ENCODE peak calls at places on chromosomes 13 and 19, in ten cellular contexts. Y is stimulated activated CD8-positive, alpha-beta memory T cell treated with anti-CD3 and anti-CD28 coated beads, Interleukin-4, amount 100 ng/mL, for 24 hours; V is fibroblast of lung; H is endothelial cell of umbilical vein; N is activated CD8-positive, alpha-beta T cell treated with anti-CD3 and anti-CD28 coated beads, Interleukin-2, amount 10 ng/mL, durations not matched to agents 7 days and 5 days; G is astrocyte; I is ecto neural progenitor cell; K is COR-L47; F is T-helper 1 cell; X is NCI-H187. E is an unnamed sample.
A peak's percentile ranks its signal among the peaks of the same experiment; 100 is the strongest.

GRCh38 chr13:52882803-52883202 is 34.4 kb upstream of the PCDH8 start:
- DNase-seq in H (no peak), G (no peak), I (no peak), Y (no peak), V (no peak), F (no peak), K (no peak), N (no peak), X (no peak), E (no peak)

GRCh38 chr19:46634045-46634655 is 1.9 kb downstream of the GNG8 start:
- DNase-seq in N (peak; percentile 96), K (peak; percentile 49), H (peak; percentile 75), G (peak; percentile 51), V (peak; percentile 73), I (peak; percentile 96), X (peak; percentile 85), Y (peak; percentile 83), F (peak; percentile 95), E (peak; percentile 90)

GRCh38 chr19:43957891-43958290 is 6.9 kb downstream of the ZNF221 start:
- DNase-seq in X (no peak), G (peak; percentile 70), Y (no peak), K (no peak), V (peak; percentile 68), H (no peak), I (no peak), N (no peak), F (no peak), E (no peak)

GRCh38 chr19:46374526-46375475 is 27.9 kb downstream of the PPP5C start:
- DNase-seq in Y (no peak), V (no peak), K (no peak), G (no peak), I (no peak), H (no peak), X (no peak), F (no peak), N (no peak), E (no peak)

GRCh38 chr13:45575146-45575829 is 40.3 kb downstream of the ERICH6B start:
- DNase-seq in K (no peak), F (no peak), X (no peak), Y (no peak), G (no peak), N (no peak), V (no peak), I (no peak), H (no peak), E (no peak)

GRCh38 chr19:35279374-35279773 is 3.0 kb upstream of the HAMP start:
- DNase-seq in X (no peak), Y (no peak), G (no peak), H (no peak), F (no peak), K (no peak), N (no peak), V (no peak), I (no peak), E (no peak)

GRCh38 chr19:33953023-33953422 is 156.4 kb downstream of the KCTD15 start:
- DNase-seq in G (no peak), X (no peak), F (no peak), H (no peak), K (no peak), V (no peak), Y (no peak), N (no peak), I (peak; percentile 37), E (no peak)

GRCh38 chr13:23876265-23876664 is 12.9 kb downstream of the MIPEP start:
- DNase-seq in Y (no peak), N (no peak), H (no peak), K (no peak), X (no peak), F (no peak), V (no peak), G (no peak), I (no peak), E (no peak)

GRCh38 chr13:98478134-98479129 is 98.5 kb downstream of the STK24 start:
- DNase-seq in H (peak; percentile 24), K (no peak), F (no peak), N (no peak), X (no peak), Y (no peak), V (peak; percentile 88), G (peak; percentile 84), I (no peak), E (no peak)

GRCh38 chr19:45827459-45828093 is 12.5 kb upstream of the RSPH6A start:
- DNase-seq in I (no peak), X (no peak), N (no peak), V (no peak), G (no peak), F (no peak), H (no peak), K (no peak), Y (no peak), E (no peak)